ENCODE peak calls at places on chromosomes 12 and 14, in four cellular contexts. K is hepatocyte, E is stomach, N is OCI-LY7. T is an unnamed sample.

GRCh38 chr12:93990832-93991748 is 157.3 kb upstream of the PLXNC1 start:
- DNase-seq in K (peak; percentile 66), E (no peak), N (no peak), T (no peak)

GRCh38 chr12:25957898-25958253 is 606 bp upstream of the RASSF8 start:
- DNase-seq in K (no peak), E (no peak), N (no peak), T (no peak)

GRCh38 chr12:26121841-26122680 is 2.8 kb downstream of the BHLHE41 start:
- DNase-seq in K (peak; percentile 67), E (no peak), N (peak; percentile 3), T (peak; percentile 63)

GRCh38 chr12:122421263-122421814 is 1.1 kb downstream of the CLIP1 start:
- DNase-seq in K (peak; percentile 73), E (peak; percentile 35), N (peak; percentile 48), T (no peak)

GRCh38 chr14:68084256-68084655 is 264.7 kb downstream of the RAD51B start:
- DNase-seq in K (no peak), E (no peak), N (no peak), T (no peak)

GRCh38 chr14:93972618-93973205 is 3.7 kb downstream of the ASB2 start:
- DNase-seq in K (no peak), E (no peak), N (no peak), T (no peak)

GRCh38 chr12:62438098-62438692 is 28.4 kb upstream of the MON2 start:
- DNase-seq in K (peak; percentile 79), E (peak; percentile 54), N (peak; percentile 60), T (no peak)

GRCh38 chr12:64891629-64892028 is 67.2 kb downstream of the TBC1D30 start:
- DNase-seq in K (no peak), E (no peak), N (no peak), T (no peak)

GRCh38 chr12:80590085-80590484 is 117.3 kb upstream of the MYF6 start:
- DNase-seq in K (no peak), E (no peak), N (no peak), T (no peak)

GRCh38 chr14:67526676-67527459 is 6.2 kb upstream of the PLEKHH1 start:
- DNase-seq in K (peak; percentile 68), E (peak; percentile 42), N (peak; percentile 53), T (no peak)

GRCh38 chr14:64391986-64392385 is 3.8 kb downstream of the MTHFD1 start:
- DNase-seq in K (no peak), E (no peak), N (no peak), T (no peak)

GRCh38 chr14:70871863-70872677 is 35.2 kb upstream of the PCNX1 start:
- DNase-seq in K (no peak), E (no peak), N (no peak), T (no peak)

GRCh38 chr14:36449903-36450302 is 70.1 kb downstream of the NKX2-1 start:
- DNase-seq in K (no peak), E (no peak), N (no peak), T (no peak)

GRCh38 chr12:3633396-3633795 is 119.5 kb downstream of the CRACR2A start:
- DNase-seq in K (no peak), E (no peak), N (no peak), T (no peak)

GRCh38 chr12:3634348-3634747 is 118.6 kb downstream of the CRACR2A start:
- DNase-seq in K (no peak), E (no peak), N (no peak), T (no peak)

GRCh38 chr12:3631272-3631637 is 121.7 kb downstream of the CRACR2A start:
- DNase-seq in K (no peak), E (no peak), N (no peak), T (no peak)

GRCh38 chr12:3630621-3631271 is 122.2 kb downstream of the CRACR2A start:
- DNase-seq in K (no peak), E (no peak), N (peak; percentile 33), T (no peak)

GRCh38 chr12:3632256-3633240 is 120.4 kb downstream of the CRACR2A start:
- DNase-seq in K (no peak), E (no peak), N (no peak), T (no peak)
- TF ChIP-seq CTCF in K (no peak), E (no peak), N (no peak), T (no peak)

DNA sequence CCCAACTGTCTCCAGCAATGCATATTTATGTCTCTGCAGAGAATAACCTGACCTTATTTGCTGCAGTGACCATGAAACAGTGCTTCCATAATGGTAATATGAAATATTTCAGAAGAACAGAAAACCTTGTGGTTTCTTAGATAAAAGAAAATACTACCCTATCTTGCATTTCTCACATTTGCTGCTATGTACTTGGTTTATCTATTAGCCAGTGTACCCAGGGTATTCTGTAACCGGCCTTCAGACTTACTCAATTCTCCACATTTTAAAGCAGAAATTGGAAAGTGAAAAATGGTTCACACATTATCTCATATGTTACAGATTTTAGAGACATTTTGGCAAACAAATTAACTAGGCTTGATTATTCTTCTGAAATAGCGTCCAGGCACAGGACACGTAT is 57.9 kb upstream of the CCDC91 start:
- DNase-seq in K (no peak), E (no peak), N (no peak), T (no peak)
- TF ChIP-seq CTCF in K (no peak), E (no peak), N (no peak), T (no peak)

GRCh38 chr12:1832801-1833595 is 12.6 kb downstream of the LRTM2 start:
- DNase-seq in K (no peak), E (no peak), N (no peak), T (no peak)
- TF ChIP-seq CTCF in K (no peak), E (no peak), N (no peak), T (no peak)

GRCh38 chr14:74636424-74637183 is 24.6 kb upstream of the LTBP2 start:
- DNase-seq in K (no peak), E (no peak), N (no peak), T (no peak)

GRCh38 chr14:74638970-74639369 is 26.9 kb upstream of the LTBP2 start:
- DNase-seq in K (no peak), E (no peak), N (no peak), T (no peak)

GRCh38 chr14:74635831-74636230 is 23.8 kb upstream of the LTBP2 start:
- DNase-seq in K (no peak), E (no peak), N (no peak), T (no peak)

GRCh38 chr14:74637184-74637562 is 25.1 kb upstream of the LTBP2 start:
- DNase-seq in K (no peak), E (no peak), N (no peak), T (no peak)

GRCh38 chr14:74638066-74638465 is 26.0 kb upstream of the LTBP2 start:
- DNase-seq in K (no peak), E (no peak), N (no peak), T (no peak)
- TF ChIP-seq CTCF in K (no peak), E (no peak), N (no peak), T (no peak)

T was measured in activated B cell treated with CpG ODN at 0.5 μM for 24 hours.